ENCODE peak calls at places on chromosome 16, in five cellular contexts. N is NCI-H748 treated with DMSO at 0.1 percent for 48 hours; E is AG08395; Q is activated gamma-delta T cell treated with anti-CD3 and anti-CD28 coated beads, Interleukin-2, amount 50 U/mL, for 16 hours; H is stimulated activated CD4-positive, alpha-beta T cell treated with anti-CD3 and anti-CD28 coated beads, Interleukin-1b, Interleukin-23, amount 100 ng/mL, for 24 hours. G is an unnamed sample.

GRCh38 chr16:590165-590874 is 454 bp downstream of the RAB40C start:
- DNase-seq in N (no peak), E (peak; percentile 46), Q (no peak), H (no peak), G (no peak)

GRCh38 chr16:85330694-85331188 is 218.5 kb upstream of the CIBAR2 start:
- DNase-seq in N (no peak), E (peak; percentile 90), Q (no peak), H (no peak), G (peak; percentile 67)

GRCh38 chr16:81008151-81008789 is 1.3 kb downstream of the CENPN start:
- DNase-seq in N (no peak), E (no peak), Q (no peak), H (no peak), G (no peak)

GRCh38 chr16:7055443-7055842 is 277.2 kb upstream of the RBFOX1 start:
- DNase-seq in N (no peak), E (no peak), Q (no peak), H (no peak), G (no peak)

GRCh38 chr16:57260294-57260929 is 15.4 kb downstream of the ARL2BP start:
- DNase-seq in N (no peak), E (peak; percentile 71), Q (no peak), H (no peak), G (no peak)

GRCh38 chr16:73043828-73044493 is 4.0 kb downstream of the ZFHX3 start:
- DNase-seq in N (no peak), E (no peak), Q (no peak), H (no peak), G (no peak)

GRCh38 chr16:11010576-11011221 is 66.3 kb downstream of the CLEC16A start:
- DNase-seq in N (no peak), E (no peak), Q (no peak), H (no peak), G (no peak)

GRCh38 chr16:75087040-75087979 is 29.3 kb downstream of the LDHD start:
- DNase-seq in N (peak; percentile 56), E (peak; percentile 12), Q (no peak), H (no peak), G (no peak)